ENCODE peak calls at places on chromosomes 1 and 21, in four cellular contexts. U is fibroblast of lung, Y is GM23248, Q is dorsolateral prefrontal cortex. T is an unnamed sample.

GRCh38 chr1:229058716-229059115 is 212.2 kb upstream of the RAB4A start:
- DNase-seq in Y (no peak), U (no peak), Q (no peak), T (no peak)

GRCh38 chr1:206050655-206051235 is 2.2 kb upstream of the RHEX start:
- DNase-seq in Y (no peak), Q (no peak), U (peak), T (no peak)

GRCh38 chr1:197675475-197676324 is 99.6 kb downstream of the DENND1B start:
- DNase-seq in U (peak), Y (peak), Q (peak), T (no peak)

GRCh38 chr1:90795396-90795795 is 78.3 kb upstream of the BARHL2 start:
- DNase-seq in U (no peak), Y (no peak), Q (no peak), T (no peak)

GRCh38 chr21:31798842-31799691 is 67.1 kb upstream of the SCAF4 start:
- DNase-seq in Q (no peak), Y (no peak), U (peak), T (no peak)

GRCh38 chr1:45953934-45954333 is 150.5 kb downstream of the MAST2 start:
- DNase-seq in Y (peak), U (peak), Q (no peak), T (peak)

GRCh38 chr1:230191079-230191478 is 124.0 kb downstream of the GALNT2 start:
- DNase-seq in U (peak), Q (peak), Y (peak), T (no peak)

GRCh38 chr21:46189213-46189958 is 5.1 kb upstream of the SPATC1L start:
- DNase-seq in U (peak), Q (no peak), Y (peak), T (no peak)

GRCh38 chr1:26405281-26405915 is 5.2 kb upstream of the LIN28A start:
- DNase-seq in U (peak), Y (peak), Q (no peak), T (no peak)

GRCh38 chr21:44880762-44881585 is 7.5 kb upstream of the PTTG1IP start:
- DNase-seq in U (peak), Y (peak), Q (no peak), T (peak)

GRCh38 chr21:32565856-32566465 is 19.4 kb downstream of the TCP10L start:
- DNase-seq in Q (no peak), U (peak), Y (peak), T (peak)

GRCh38 chr1:216064643-216065042 is 358.6 kb downstream of the USH2A start:
- DNase-seq in Q (no peak), U (no peak), Y (peak), T (no peak)

GRCh38 chr21:45981154-45981606 is 390 bp upstream of the COL6A1 start:
- DNase-seq in U (peak), Q (peak), Y (peak), T (peak)

GRCh38 chr1:212285685-212286436 is 651 bp downstream of the PPP2R5A start:
- DNase-seq in Y (peak), Q (peak), U (peak), T (no peak)

GRCh38 chr1:222898191-222898527 is 83.3 kb downstream of the DISP1 start:
- DNase-seq in Y (peak), U (no peak), Q (no peak), T (no peak)

GRCh38 chr1:154463512-154463990 is 38.5 kb upstream of the TDRD10 start:
- DNase-seq in Q (no peak), U (no peak), Y (peak), T (no peak)

GRCh38 chr1:42469727-42470126 is 6.6 kb downstream of the CCDC30 start:
- DNase-seq in Y (no peak), U (no peak), Q (no peak), T (no peak)

GRCh38 chr1:172185206-172185605 is 235.3 kb upstream of the C1orf105 start:
- DNase-seq in U (peak), Q (no peak), Y (no peak), T (peak)
- H3K4me3 ChIP-seq in U (no peak), Q (no peak), Y (no peak), T (no peak)

GRCh38 chr21:41508415-41509205 is 652 bp upstream of the TMPRSS2 start:
- DNase-seq in Y (no peak), Q (no peak), U (no peak), T (no peak)
- H3K4me3 ChIP-seq in Y (no peak), Q (peak), U (no peak), T (no peak)

GRCh38 chr21:42460391-42461184 is 35.4 kb downstream of the RSPH1 start:
- DNase-seq in Q (no peak), Y (no peak), U (no peak), T (no peak)
- H3K4me3 ChIP-seq in Q (no peak), Y (no peak), U (no peak), T (no peak)

DNA sequence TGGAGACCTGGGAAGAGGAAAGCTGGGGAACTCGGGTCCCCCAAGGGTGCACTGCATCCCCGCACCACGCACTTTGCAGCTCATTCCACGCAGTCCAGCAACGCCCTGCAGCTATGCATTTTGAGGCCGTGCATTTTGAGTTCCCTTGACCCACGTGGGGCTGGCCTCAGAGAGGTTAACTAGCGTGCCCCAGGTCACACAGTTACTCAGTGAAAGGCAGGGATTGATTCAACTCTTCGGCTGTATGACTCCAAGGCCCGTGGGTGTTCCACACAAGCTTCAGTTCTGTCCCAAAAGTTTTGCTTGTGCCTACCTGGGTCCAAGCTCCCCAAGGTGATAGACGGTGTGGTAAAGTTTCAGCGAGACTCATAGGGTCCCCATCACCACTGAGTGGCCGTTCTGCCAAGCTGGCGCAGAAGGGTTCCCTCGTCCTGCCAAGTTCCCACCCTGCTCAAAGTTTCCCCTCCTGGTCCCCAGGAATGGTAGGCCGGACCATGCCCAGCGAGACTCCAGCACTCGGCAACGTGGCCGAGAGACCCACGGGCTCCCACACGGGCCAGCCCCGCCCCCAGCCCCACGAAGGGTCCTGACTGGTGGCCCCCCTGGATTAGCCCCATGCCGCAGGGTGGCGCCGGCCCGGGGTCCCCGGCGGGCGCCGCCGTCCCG is 611 bp downstream of the HSPG2 start:
- DNase-seq in Y (peak), Q (no peak), U (no peak), T (no peak)
- H3K4me3 ChIP-seq in Y (peak), Q (peak), U (peak), T (peak)

GRCh38 chr1:173406783-173407230 is 70.3 kb upstream of the PRDX6 start:
- DNase-seq in Q (no peak), U (no peak), Y (no peak), T (no peak)
- H3K4me3 ChIP-seq in Q (no peak), U (no peak), Y (no peak), T (no peak)

DNA sequence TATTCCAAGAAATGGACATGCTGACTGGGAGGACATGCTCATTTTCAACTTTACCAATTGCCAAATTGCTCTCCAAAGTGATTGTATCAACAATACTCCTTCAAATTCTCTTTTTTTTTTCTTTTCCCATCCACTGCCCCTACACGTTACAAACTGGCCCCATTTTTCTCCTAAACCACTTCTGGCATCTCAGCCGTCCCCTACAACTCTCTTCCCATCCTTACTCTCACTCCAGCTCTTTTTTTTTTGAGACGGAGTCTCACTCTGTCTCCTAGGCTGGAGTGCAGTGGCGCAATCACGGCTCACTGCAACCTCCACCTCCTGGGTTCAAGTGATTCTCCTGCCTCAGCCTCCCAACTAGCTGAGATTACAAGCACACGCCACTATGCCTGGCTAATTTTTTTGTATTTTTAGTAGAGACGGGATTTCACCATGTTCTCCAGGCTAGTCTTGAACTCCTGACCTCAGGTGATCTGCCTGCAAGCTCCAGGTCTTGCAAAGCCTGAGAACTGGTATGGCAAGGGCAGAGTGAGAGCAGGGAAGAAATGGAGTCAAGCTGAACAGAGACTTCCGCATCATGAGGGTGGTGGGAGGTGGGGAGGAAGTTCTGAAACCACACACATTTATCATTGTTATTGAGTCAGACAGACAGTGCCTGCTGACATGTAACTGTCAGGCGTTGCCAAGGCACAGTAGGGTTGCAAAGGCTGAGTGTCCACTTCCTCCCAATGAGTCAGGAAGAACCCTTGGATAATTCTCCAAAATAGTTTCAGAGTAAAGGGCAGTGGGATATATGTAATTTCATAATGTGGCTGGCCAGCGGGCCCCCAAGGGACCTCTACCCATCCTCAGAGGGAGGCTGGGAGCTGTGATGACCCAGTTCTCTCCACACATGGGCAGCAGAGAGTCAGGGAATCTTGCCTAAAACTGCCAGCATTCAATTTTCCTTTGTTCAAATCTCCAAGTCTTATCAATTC is 17.4 kb downstream of the CELA3A start:
- DNase-seq in Q (peak), Y (peak), U (peak), T (peak)
- H3K4me3 ChIP-seq in Q (no peak), Y (no peak), U (no peak), T (no peak)

GRCh38 chr1:170146861-170147260 is 1.1 kb downstream of the NTMT2 start:
- DNase-seq in Y (no peak), U (peak), Q (no peak), T (no peak)

GRCh38 chr1:170145061-170145460 is 698 bp upstream of the NTMT2 start:
- DNase-seq in U (no peak), Q (no peak), Y (no peak), T (no peak)

GRCh38 chr1:170149241-170149640 is 3.5 kb downstream of the NTMT2 start:
- DNase-seq in Q (no peak), U (no peak), Y (peak), T (no peak)

GRCh38 chr1:170149971-170150370 is 4.2 kb downstream of the NTMT2 start:
- DNase-seq in Y (peak), U (no peak), Q (no peak), T (no peak)

GRCh38 chr1:170145691-170146676 is at the start of gene NTMT2:
- DNase-seq in Y (no peak), Q (no peak), U (peak), T (no peak)
- H3K4me3 ChIP-seq in Y (no peak), Q (no peak), U (no peak), T (no peak)

GRCh38 chr1:66360285-66360724 is 173.6 kb upstream of the SGIP1 start:
- DNase-seq in U (no peak), Q (no peak), Y (no peak), T (no peak)
- H3K4me3 ChIP-seq in U (no peak), Q (peak), Y (no peak), T (no peak)